ENCODE peak calls at places on chromosome 1, in four cellular contexts. Q is NCI-H1694 treated with DMSO at 0.1 percent for 48 hours, J is D341Med, A is NCI-H1092. N is an unnamed sample.
A peak's percentile ranks its signal among the peaks of the same experiment; 100 is the strongest.

GRCh38 chr1:238406098-238406497 is 515.4 kb upstream of the ZP4 start:
- DNase-seq in Q (no peak), J (no peak), A (no peak), N (no peak)

GRCh38 chr1:39047374-39048229 is 21.5 kb downstream of the NDUFS5 start:
- DNase-seq in Q (no peak), J (no peak), A (no peak), N (no peak)

GRCh38 chr1:169527461-169528213 is 41.9 kb upstream of the SLC19A2 start:
- DNase-seq in Q (no peak), J (no peak), A (no peak), N (no peak)

GRCh38 chr1:160646711-160647328 is at the start of gene SLAMF1:
- DNase-seq in Q (no peak), J (no peak), A (no peak), N (no peak)

GRCh38 chr1:53734650-53735211 is 4.2 kb downstream of the GLIS1 start:
- DNase-seq in Q (peak; percentile 42), J (no peak), A (no peak), N (no peak)

GRCh38 chr1:83086986-83087512 is 911.9 kb downstream of the TTLL7 start:
- DNase-seq in Q (no peak), J (no peak), A (no peak), N (no peak)

GRCh38 chr1:164949758-164950452 is 390.9 kb downstream of the PBX1 start:
- DNase-seq in Q (no peak), J (no peak), A (no peak), N (no peak)

GRCh38 chr1:17207966-17208418 is 3.1 kb downstream of the PADI1 start:
- DNase-seq in Q (no peak), J (no peak), A (no peak), N (no peak)

GRCh38 chr1:84083321-84083720 is 60.8 kb upstream of the PRKACB start:
- DNase-seq in Q (peak; percentile 7), J (peak; percentile 42), A (no peak), N (peak; percentile 83)

N was measured in NCI-H446 treated with DMSO at 0.1 percent for 48 hours.